ENCODE peak calls at places on chromosome 2, in four cellular contexts. O is AG08396, U is HT-29, P is posterior vena cava. F is an unnamed sample.

GRCh38 chr2:44833123-44834069 is 108.1 kb upstream of the SIX3 start:
- DNase-seq in O (no peak), U (no peak), P (no peak), F (no peak)

GRCh38 chr2:134252092-134252775 is 1.6 kb upstream of the MGAT5 start:
- DNase-seq in O (no peak), U (no peak), P (no peak), F (no peak)

GRCh38 chr2:28821295-28821958 is 10.8 kb downstream of the SPDYA start:
- DNase-seq in O (peak; percentile 39), U (peak; percentile 70), P (no peak), F (peak; percentile 28)

GRCh38 chr2:240717181-240717641 is 25.5 kb downstream of the AQP12A start:
- DNase-seq in O (no peak), U (no peak), P (no peak), F (no peak)

GRCh38 chr2:153068067-153068466 is 349.6 kb downstream of the ARL6IP6 start:
- DNase-seq in O (no peak), U (no peak), P (no peak), F (no peak)

GRCh38 chr2:135745545-135745944 is 3.9 kb downstream of the UBXN4 start:
- DNase-seq in O (peak; percentile 66), U (no peak), P (no peak), F (no peak)

GRCh38 chr2:88866756-88867155 is 175.3 kb downstream of the RPIA start:
- DNase-seq in O (no peak), U (no peak), P (no peak), F (no peak)

GRCh38 chr2:209619782-209620181 is 151.8 kb upstream of the UNC80 start:
- DNase-seq in O (no peak), U (no peak), P (no peak), F (peak; percentile 92)

GRCh38 chr2:70553584-70554337 is at the start of gene TGFA:
- DNase-seq in O (peak; percentile 71), U (peak; percentile 95), P (peak; percentile 92), F (peak; percentile 41)

GRCh38 chr2:171147081-171147480 is 13.6 kb downstream of the TLK1 start:
- DNase-seq in O (no peak), U (no peak), P (no peak), F (no peak)

GRCh38 chr2:47295133-47295980 is 107.6 kb upstream of the MSH2 start:
- DNase-seq in O (no peak), U (no peak), P (no peak), F (no peak)

GRCh38 chr2:28390857-28391563 is 1.6 kb upstream of the FOSL2 start:
- DNase-seq in O (peak; percentile 73), U (peak; percentile 73), P (peak; percentile 96), F (peak; percentile 52)

GRCh38 chr2:229342376-229342775 is 71.3 kb upstream of the PID1 start:
- DNase-seq in O (no peak), U (peak; percentile 53), P (no peak), F (no peak)

GRCh38 chr2:140657657-140658056 is 1473.2 kb downstream of the LRP1B start:
- DNase-seq in O (no peak), U (no peak), P (no peak), F (no peak)

GRCh38 chr2:127080941-127081769 is 25.8 kb downstream of the BIN1 start:
- DNase-seq in O (no peak), U (peak; percentile 52), P (no peak), F (no peak)

GRCh38 chr2:64586883-64587481 is 62.9 kb downstream of the AFTPH start:
- DNase-seq in O (no peak), U (peak; percentile 69), P (no peak), F (peak; percentile 21)

GRCh38 chr2:186894478-186894877 is 45.5 kb upstream of the ZSWIM2 start:
- DNase-seq in O (no peak), U (no peak), P (no peak), F (no peak)

GRCh38 chr2:48551548-48551947 is 21.6 kb downstream of the STON1 start:
- DNase-seq in O (no peak), U (no peak), P (no peak), F (no peak)

GRCh38 chr2:121626777-121627524 is 22.3 kb downstream of the CLASP1 start:
- DNase-seq in O (no peak), U (no peak), P (peak; percentile 68), F (no peak)

GRCh38 chr2:181374741-181375675 is 82.2 kb upstream of the ITGA4 start:
- DNase-seq in O (no peak), U (no peak), P (no peak), F (peak; percentile 67)

GRCh38 chr2:174218773-174219172 is 29.6 kb downstream of the OLA1 start:
- DNase-seq in O (no peak), U (no peak), P (no peak), F (no peak)

GRCh38 chr2:140349695-140350094 is 1569.5 kb upstream of the NXPH2 start:
- DNase-seq in O (no peak), U (no peak), P (no peak), F (no peak)

GRCh38 chr2:149825473-149825872 is 237.9 kb upstream of the MMADHC start:
- DNase-seq in O (no peak), U (no peak), P (no peak), F (no peak)

GRCh38 chr2:238841542-238842181 is 6.2 kb upstream of the TWIST2 start:
- DNase-seq in O (no peak), U (no peak), P (no peak), F (no peak)

GRCh38 chr2:233118601-233119000 is 58.5 kb downstream of the INPP5D start:
- DNase-seq in O (no peak), U (no peak), P (peak; percentile 47), F (no peak)

GRCh38 chr2:37920570-37920969 is 4.5 kb upstream of the RMDN2 start:
- DNase-seq in O (peak; percentile 24), U (no peak), P (no peak), F (no peak)

GRCh38 chr2:69585855-69586560 is 57.5 kb downstream of the AAK1 start:
- DNase-seq in O (no peak), U (no peak), P (no peak), F (no peak)

GRCh38 chr2:9335322-9335754 is 88.0 kb downstream of the ITGB1BP1 start:
- DNase-seq in O (no peak), U (peak; percentile 34), P (no peak), F (no peak)

GRCh38 chr2:40230717-40231300 is 221.1 kb downstream of the SLC8A1 start:
- DNase-seq in O (no peak), U (no peak), P (no peak), F (no peak)

GRCh38 chr2:46216213-46216612 is 81.0 kb upstream of the EPAS1 start:
- DNase-seq in O (no peak), U (no peak), P (no peak), F (no peak)

F was measured in HL-60.